ENCODE peak calls at places on chromosome 15, in five cellular contexts. U, X, C, V and O are unnamed samples.

GRCh38 chr15:46646476-46646875 is 1011.6 kb downstream of the SQOR start:
- DNase-seq in U (no peak), X (no peak), C (no peak), V (no peak), O (no peak)

GRCh38 chr15:76033438-76033837 is 21.2 kb upstream of the NRG4 start:
- DNase-seq in U (no peak), X (no peak), C (no peak), V (no peak), O (no peak)

GRCh38 chr15:76512971-76513370 is 176.4 kb downstream of the ISL2 start:
- DNase-seq in U (no peak), X (peak; percentile 45), C (peak; percentile 29), V (no peak), O (no peak)

GRCh38 chr15:59052915-59053407 is 52.0 kb upstream of the CCNB2 start:
- DNase-seq in U (no peak), X (no peak), C (peak; percentile 32), V (no peak), O (no peak)

GRCh38 chr15:63054281-63054683 is 11.7 kb downstream of the TPM1 start:
- DNase-seq in U (no peak), X (no peak), C (peak; percentile 58), V (peak; percentile 43), O (no peak)

GRCh38 chr15:40441012-40441735 is 421 bp downstream of the BAHD1 start:
- DNase-seq in U (no peak), X (no peak), C (peak; percentile 43), V (peak; percentile 57), O (peak; percentile 91)

GRCh38 chr15:89912674-89913396 is at the start of gene ARPIN:
- DNase-seq in U (no peak), X (peak; percentile 44), C (peak; percentile 74), V (peak; percentile 78), O (peak; percentile 83)

GRCh38 chr15:42491540-42492225 is 742 bp upstream of the ZNF106 start:
- DNase-seq in U (no peak), X (peak; percentile 71), C (peak; percentile 56), V (peak; percentile 20), O (no peak)

GRCh38 chr15:82178061-82178460 is 84.5 kb downstream of the EFL1 start:
- DNase-seq in U (no peak), X (peak; percentile 9), C (peak; percentile 87), V (no peak), O (no peak)

GRCh38 chr15:64807751-64808222 is 17.7 kb downstream of the PIF1 start:
- DNase-seq in U (no peak), X (no peak), C (no peak), V (no peak), O (no peak)

GRCh38 chr15:72117448-72117697 is 577 bp downstream of the MYO9A start:
- DNase-seq in U (peak; percentile 40), X (peak; percentile 68), C (peak; percentile 95), V (peak; percentile 85), O (peak; percentile 90)

GRCh38 chr15:52466134-52466701 is 62.5 kb downstream of the MYO5A start:
- DNase-seq in U (no peak), X (no peak), C (peak; percentile 18), V (no peak), O (peak; percentile 13)

GRCh38 chr15:99253381-99254090 is 2.3 kb downstream of the LRRC28 start:
- DNase-seq in U (no peak), X (peak; percentile 79), C (peak; percentile 77), V (no peak), O (no peak)

GRCh38 chr15:69976366-69976994 is 121.2 kb downstream of the TLE3 start:
- DNase-seq in U (no peak), X (peak; percentile 69), C (peak; percentile 56), V (peak; percentile 84), O (peak; percentile 89)

DNA sequence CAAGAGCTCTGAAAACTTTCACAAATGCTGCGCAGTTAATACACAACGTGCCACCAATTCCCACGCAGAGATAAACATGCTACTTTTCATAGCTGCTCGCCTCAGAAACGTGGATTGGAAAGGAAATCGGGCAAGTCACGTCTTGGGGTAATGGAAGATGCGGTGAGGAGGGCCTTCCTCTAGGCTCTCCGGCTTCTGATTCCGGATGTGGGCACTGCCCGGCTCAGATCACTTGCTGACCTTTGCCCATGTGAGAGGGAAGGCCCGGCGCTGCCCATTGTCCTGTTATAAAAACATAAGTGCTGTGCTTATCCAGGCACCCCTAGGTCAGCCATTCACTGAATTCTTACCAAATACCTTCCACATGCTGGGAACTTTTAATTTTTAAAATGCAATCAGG is 1.9 kb downstream of the ST8SIA2 start:
- DNase-seq in U (no peak), X (no peak), C (no peak), V (no peak), O (no peak)
- TF ChIP-seq EZH2 in U (no peak), X (no peak), C (no peak), V (no peak), O (no peak)

DNA sequence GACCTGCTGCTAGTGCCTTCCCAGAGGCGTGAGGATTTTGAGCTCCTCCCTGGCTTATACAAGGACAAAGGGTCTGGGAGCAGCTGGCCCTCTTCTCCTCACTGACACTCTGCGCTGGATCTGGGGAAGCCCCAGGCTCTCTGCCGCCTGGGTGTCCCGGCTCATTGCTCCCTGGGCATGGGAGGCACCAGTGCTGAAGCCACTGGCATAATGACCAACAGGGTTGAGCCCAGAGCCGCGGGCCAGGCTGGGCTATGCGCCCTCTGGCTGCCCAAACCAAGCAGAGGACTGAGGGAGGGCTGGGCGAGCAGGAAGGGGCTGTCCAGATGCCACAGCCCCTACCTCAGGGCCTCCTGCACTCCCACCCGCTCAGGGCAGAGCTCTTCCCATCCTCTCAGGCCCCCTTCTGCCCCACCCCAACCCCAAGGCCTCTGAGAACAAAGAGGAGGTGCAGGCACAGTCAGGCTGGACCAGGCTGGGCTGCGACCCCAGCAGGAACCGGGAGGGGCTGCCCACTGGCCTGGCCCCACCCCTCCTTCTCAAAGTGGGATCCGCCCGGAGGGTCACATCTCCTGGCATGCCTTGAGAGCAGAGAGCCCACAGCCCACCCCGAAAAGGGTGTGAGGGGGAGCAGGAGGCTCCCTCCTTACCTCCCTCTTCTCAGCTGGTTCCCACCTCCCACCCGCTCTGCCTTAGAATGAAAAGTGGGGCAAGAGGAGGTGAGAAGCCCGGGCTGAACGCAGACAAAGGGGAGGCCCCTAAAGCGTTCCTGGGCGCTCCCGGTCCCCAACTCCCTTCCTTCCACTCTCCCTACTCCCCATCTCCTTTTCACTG is 1.5 kb downstream of the LINGO1 start:
- DNase-seq in U (no peak), X (no peak), C (no peak), V (no peak), O (peak; percentile 77)
- TF ChIP-seq EZH2phosphoT487 in U (no peak), X (no peak), C (no peak), V (no peak), O (no peak)

GRCh38 chr15:96331942-96332853 is 1.7 kb downstream of the NR2F2 start:
- DNase-seq in U (no peak), X (peak; percentile 49), C (peak; percentile 84), V (peak; percentile 67), O (peak; percentile 59)

GRCh38 chr15:96334017-96334704 is 3.7 kb downstream of the NR2F2 start:
- DNase-seq in U (no peak), X (peak; percentile 17), C (no peak), V (no peak), O (peak; percentile 40)

GRCh38 chr15:96334705-96335428 is 4.4 kb downstream of the NR2F2 start:
- DNase-seq in U (no peak), X (peak; percentile 11), C (peak; percentile 34), V (no peak), O (peak; percentile 15)

GRCh38 chr15:96332854-96333193 is 2.3 kb downstream of the NR2F2 start:
- DNase-seq in U (no peak), X (peak; percentile 38), C (peak; percentile 58), V (no peak), O (no peak)

DNA sequence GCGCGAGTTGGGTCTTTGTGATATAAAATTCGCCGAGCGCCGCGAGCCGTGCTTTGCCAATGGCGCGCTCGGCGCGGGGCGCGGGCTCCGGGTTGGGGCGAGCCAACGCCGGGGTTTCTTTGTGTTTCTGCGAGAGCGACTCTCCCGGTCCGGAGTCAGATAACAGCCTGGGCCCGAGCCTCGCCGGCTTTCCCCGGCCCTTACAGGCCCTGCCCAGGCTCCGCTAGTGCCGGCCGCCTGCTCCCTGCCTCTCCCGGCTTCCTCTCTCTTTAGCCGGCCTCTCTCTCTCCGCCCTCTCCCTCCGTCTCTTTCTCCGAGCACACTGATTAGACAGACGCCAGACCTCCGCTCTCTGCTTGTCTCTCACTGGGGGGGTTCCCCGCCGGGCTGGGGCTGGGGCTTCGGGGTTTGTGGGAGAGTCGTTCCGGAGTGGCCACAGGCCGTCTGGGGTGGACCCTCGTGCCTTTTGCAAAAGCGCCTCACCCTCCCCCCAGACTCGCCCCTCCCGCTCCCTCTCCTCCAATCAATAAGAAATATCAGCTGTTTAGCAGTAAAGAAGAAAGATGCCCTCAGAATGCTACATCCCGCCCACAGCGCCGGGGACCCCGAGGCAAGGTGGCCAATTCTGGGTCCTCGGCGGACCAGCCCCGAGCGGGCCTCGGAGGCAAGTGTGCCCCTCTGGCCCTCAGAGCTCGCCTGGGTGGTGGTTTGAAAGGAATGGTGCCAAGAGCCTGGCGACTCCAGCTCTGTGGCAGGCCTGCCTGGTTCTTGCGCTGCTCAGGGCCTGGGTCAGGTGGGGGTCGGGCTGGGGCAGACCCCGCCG is 2.9 kb downstream of the NR2F2 start:
- DNase-seq in U (no peak), X (peak; percentile 19), C (peak; percentile 65), V (peak; percentile 54), O (peak; percentile 62)
- TF ChIP-seq EZH2 in U (no peak), X (no peak), C (no peak), V (no peak), O (no peak)

GRCh38 chr15:92629276-92629974 is 26.1 kb downstream of the FAM174B start:
- DNase-seq in U (no peak), X (no peak), C (no peak), V (no peak), O (no peak)
- TF ChIP-seq EZH2phosphoT487 in U (no peak), X (no peak), C (no peak), V (no peak), O (no peak)

GRCh38 chr15:94070341-94071275 is 160.8 kb upstream of the MCTP2 start:
- DNase-seq in U (no peak), X (peak; percentile 30), C (peak; percentile 76), V (peak; percentile 56), O (peak; percentile 13)
- TF ChIP-seq EZH2 in U (no peak), X (no peak), C (no peak), V (no peak), O (no peak)

GRCh38 chr15:73457334-73457733 is 14.4 kb downstream of the REC114 start:
- DNase-seq in U (no peak), X (no peak), C (no peak), V (no peak), O (no peak)
- TF ChIP-seq EZH2phosphoT487 in U (no peak), X (no peak), C (no peak), V (no peak), O (no peak)

GRCh38 chr15:78629031-78629715 is 8.4 kb upstream of the CHRNA3 start:
- DNase-seq in U (no peak), X (no peak), C (no peak), V (no peak), O (no peak)
- TF ChIP-seq EZH2 in U (no peak), X (no peak), C (no peak), V (no peak), O (no peak)